ENCODE peak calls at places on chromosomes 6 and 20, in ten cellular contexts. M is foreskin keratinocyte, F is cardiac fibroblast, O is heart right ventricle, K is GM20000, X is ascending aorta, I is spleen, C is adrenal gland, B is cardiac muscle cell, Q is glutamatergic neuron. L is an unnamed sample.

GRCh38 chr6:134823635-134824034 is 126.3 kb downstream of the ALDH8A1 start:
- DNase-seq in M (no peak), F (no peak), O (no peak), K (no peak), X (no peak), I (no peak), C (no peak), B (no peak), Q (no peak), L (no peak)

GRCh38 chr6:19413323-19413722 is 423.8 kb upstream of the ID4 start:
- DNase-seq in M (no peak), F (peak; percentile 62), O (no peak), K (no peak), X (no peak), I (no peak), C (no peak), B (no peak), Q (no peak), L (no peak)

GRCh38 chr6:114121913-114122662 is 151.1 kb upstream of the HDAC2 start:
- DNase-seq in M (no peak), F (no peak), O (no peak), K (no peak), X (no peak), I (no peak), C (no peak), B (no peak), Q (no peak), L (no peak)

GRCh38 chr6:127880452-127880851 is 20.4 kb downstream of the THEMIS start:
- DNase-seq in M (no peak), F (no peak), O (no peak), K (no peak), X (no peak), I (no peak), C (no peak), B (no peak), Q (no peak), L (no peak)

GRCh38 chr6:90295854-90296345 is 743 bp downstream of the BACH2 start:
- DNase-seq in M (peak; percentile 50), F (peak; percentile 59), O (peak; percentile 76), K (peak; percentile 63), X (no peak), I (peak; percentile 90), C (peak; percentile 52), B (peak; percentile 72), Q (peak; percentile 68), L (peak; percentile 43)

GRCh38 chr6:111566873-111567517 is 38.7 kb downstream of the TRAF3IP2 start:
- DNase-seq in M (peak; percentile 55), F (no peak), O (peak; percentile 52), K (no peak), X (no peak), I (no peak), C (no peak), B (no peak), Q (no peak), L (no peak)

GRCh38 chr6:141580988-141581387 is 551.7 kb upstream of the GJE1 start:
- DNase-seq in M (peak; percentile 32), F (peak; percentile 66), O (no peak), K (no peak), X (no peak), I (no peak), C (no peak), B (no peak), Q (no peak), L (no peak)

GRCh38 chr20:37518606-37519507 is 2.2 kb upstream of the NNAT start:
- DNase-seq in M (no peak), F (no peak), O (peak; percentile 58), K (no peak), X (no peak), I (no peak), C (no peak), B (no peak), Q (no peak), L (no peak)

GRCh38 chr6:38178584-38178886 is 359.0 kb downstream of the ZFAND3 start:
- DNase-seq in M (no peak), F (no peak), O (no peak), K (no peak), X (no peak), I (peak; percentile 35), C (peak; percentile 3), B (no peak), Q (no peak), L (no peak)

GRCh38 chr6:125094563-125094962 is 59.0 kb upstream of the TPD52L1 start:
- DNase-seq in M (peak; percentile 54), F (peak; percentile 62), O (no peak), K (no peak), X (no peak), I (no peak), C (no peak), B (no peak), Q (no peak), L (no peak)

GRCh38 chr6:56335733-56336132 is 88.4 kb upstream of the COL21A1 start:
- DNase-seq in M (peak; percentile 85), F (peak; percentile 97), O (no peak), K (no peak), X (no peak), I (no peak), C (no peak), B (no peak), Q (no peak), L (peak; percentile 56)

GRCh38 chr6:130900913-130901312 is 73.7 kb downstream of the SMLR1 start:
- DNase-seq in M (no peak), F (peak; percentile 86), O (peak; percentile 15), K (no peak), X (no peak), I (no peak), C (peak; percentile 78), B (no peak), Q (no peak), L (peak; percentile 8)

GRCh38 chr6:117911660-117912059 is 4.6 kb downstream of the SLC35F1 start:
- DNase-seq in M (no peak), F (no peak), O (no peak), K (no peak), X (no peak), I (no peak), C (no peak), B (no peak), Q (no peak), L (no peak)

GRCh38 chr20:3710027-3710426 is 2.4 kb downstream of the SIGLEC1 start:
- DNase-seq in M (no peak), F (no peak), O (no peak), K (no peak), X (no peak), I (peak; percentile 76), C (no peak), B (no peak), Q (no peak), L (no peak)

DNA sequence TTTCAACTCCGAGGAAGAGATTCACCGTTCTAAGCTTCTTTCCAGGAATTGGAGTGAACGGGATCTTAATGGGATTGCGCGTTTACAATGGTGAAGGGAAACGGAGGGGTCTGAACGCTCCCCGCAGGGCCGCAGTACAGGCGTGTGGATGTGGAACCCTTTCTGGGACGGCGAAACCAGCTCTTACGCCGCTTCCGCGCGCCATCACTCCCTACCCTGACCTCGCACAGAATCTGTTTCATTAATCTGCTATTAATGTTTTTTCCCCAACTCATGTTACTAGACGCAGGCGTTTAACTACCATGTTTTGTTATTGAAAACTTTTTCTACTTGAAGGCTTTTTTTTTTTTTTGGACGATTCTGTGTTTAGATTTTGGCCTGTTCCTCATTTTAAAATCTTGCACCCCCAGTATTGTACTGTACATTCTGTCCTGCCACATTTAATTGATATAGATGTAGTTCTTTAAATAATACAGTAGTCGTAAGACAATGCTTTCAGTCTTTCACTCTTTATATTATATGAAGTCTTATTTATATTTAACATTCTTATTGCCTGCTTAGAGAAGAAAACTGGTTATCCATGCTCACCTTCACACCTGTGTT is 691 bp upstream of the SUPT3H start:
- DNase-seq in M (no peak), F (no peak), O (peak; percentile 39), K (peak; percentile 12), X (no peak), I (peak; percentile 85), C (no peak), B (peak; percentile 39), Q (peak; percentile 33), L (peak; percentile 23)
- TF ChIP-seq CTCF in M (no peak), F (no peak), O (no peak), K (no peak), X (no peak), I (no peak), C (no peak), B (no peak), Q (no peak), L (no peak)

GRCh38 chr20:22732751-22733150 is 148.4 kb upstream of the FOXA2 start:
- DNase-seq in M (no peak), F (no peak), O (no peak), K (no peak), X (no peak), I (no peak), C (no peak), B (no peak), Q (no peak), L (no peak)
- TF ChIP-seq CTCF in M (no peak), F (no peak), O (no peak), K (no peak), X (no peak), I (no peak), C (no peak), B (no peak), Q (no peak), L (no peak)

DNA sequence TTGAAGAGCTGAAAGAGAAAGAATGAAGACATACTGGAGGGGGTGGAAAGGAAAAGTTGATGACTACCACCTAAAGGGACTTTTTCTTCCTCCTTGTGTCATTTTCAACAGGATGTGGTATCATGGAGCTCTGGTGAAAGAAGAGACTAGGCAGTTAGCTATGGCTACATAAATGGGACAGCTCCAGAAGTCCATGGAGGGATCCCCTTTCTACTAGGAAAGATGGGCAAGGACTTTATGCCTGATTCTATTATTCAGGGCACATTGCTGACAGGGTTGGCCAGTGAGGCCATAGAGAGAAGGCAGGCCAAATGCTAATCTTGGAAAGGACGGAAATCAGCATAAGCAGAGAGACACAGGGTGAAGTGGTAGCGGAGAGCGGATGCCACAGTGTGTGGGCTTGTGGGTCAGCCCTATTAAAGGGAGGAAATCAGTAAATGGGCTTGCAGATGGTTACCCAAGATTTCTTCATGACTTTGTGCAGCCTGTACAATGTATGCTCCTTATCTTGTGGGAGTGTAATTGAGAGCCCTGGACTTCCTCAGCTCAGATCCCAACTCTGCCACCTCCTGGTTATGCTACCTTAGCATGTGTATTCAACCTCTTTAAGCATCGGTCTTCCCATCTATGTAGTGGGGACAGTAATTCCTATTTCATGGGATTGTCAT is 77.4 kb upstream of the TMEM170B start:
- DNase-seq in M (no peak), F (peak; percentile 55), O (no peak), K (peak; percentile 24), X (no peak), I (no peak), C (no peak), B (no peak), Q (no peak), L (no peak)
- TF ChIP-seq CTCF in M (peak; percentile 39), F (no peak), O (peak; percentile 22), K (no peak), X (no peak), I (peak; percentile 18), C (no peak), B (peak; percentile 16), Q (no peak), L (no peak)

DNA sequence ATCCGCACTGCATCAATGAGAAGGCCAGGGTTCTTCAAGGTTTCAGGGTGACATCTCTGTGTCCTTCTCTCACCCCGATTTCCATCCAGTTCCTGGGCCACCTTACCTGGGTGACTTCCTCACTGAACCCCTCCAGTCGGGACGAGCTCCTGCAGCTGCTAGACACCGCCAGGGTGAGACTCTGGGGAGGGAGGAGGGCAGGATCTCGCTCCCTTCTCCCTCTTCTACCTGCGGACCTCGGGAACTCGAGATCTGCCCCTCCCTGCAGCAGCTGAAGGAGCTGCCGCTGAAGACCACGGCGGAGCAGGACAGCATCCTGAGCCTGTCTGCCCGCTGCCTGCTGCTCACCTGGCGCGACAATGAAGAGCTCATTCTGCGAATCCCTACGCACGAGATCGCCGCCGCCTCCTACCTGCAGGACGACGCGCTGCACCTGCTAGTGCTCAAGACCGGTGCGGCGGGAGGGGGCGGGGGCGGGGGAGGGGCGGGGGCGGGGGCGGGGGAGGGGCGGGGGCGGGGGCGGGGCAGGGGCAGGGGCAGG is 7.5 kb downstream of the CCM2L start:
- DNase-seq in M (no peak), F (no peak), O (no peak), K (peak; percentile 67), X (no peak), I (peak; percentile 79), C (no peak), B (peak; percentile 55), Q (peak; percentile 70), L (no peak)
- TF ChIP-seq CTCF in M (peak; percentile 38), F (no peak), O (no peak), K (no peak), X (no peak), I (peak; percentile 24), C (no peak), B (no peak), Q (peak; percentile 26), L (no peak)